ENCODE peak calls at places on chromosome 17, in seven cellular contexts. Q is prostate gland, P is psoas muscle, O is fibroblast of mammary gland, K is lower lobe of right lung, I is GM12865, H is endodermal cell. G is an unnamed sample.

GRCh38 chr17:73359987-73360410 is 48.2 kb upstream of the CDC42EP4 start:
- DNase-seq in Q (peak), P (no peak), O (no peak), K (peak), I (no peak), H (peak), G (no peak)

GRCh38 chr17:19342611-19343255 is 19.8 kb downstream of the B9D1 start:
- DNase-seq in Q (no peak), P (peak), O (no peak), K (no peak), I (no peak), H (peak), G (no peak)

GRCh38 chr17:6796017-6796886 is 20.2 kb downstream of the FBXO39 start:
- DNase-seq in Q (no peak), P (no peak), O (no peak), K (no peak), I (no peak), H (peak), G (peak)

GRCh38 chr17:2050246-2050866 is 4.5 kb upstream of the HIC1 start:
- DNase-seq in Q (peak), P (peak), O (peak), K (peak), I (peak), H (peak), G (peak)

GRCh38 chr17:7236808-7237207 is 2.4 kb downstream of the PHF23 start:
- DNase-seq in Q (no peak), P (no peak), O (no peak), K (no peak), I (no peak), H (no peak), G (no peak)

GRCh38 chr17:55845385-55845784 is 94.5 kb downstream of the PCTP start:
- DNase-seq in Q (peak), P (peak), O (peak), K (peak), I (peak), H (peak), G (peak)

GRCh38 chr17:77231076-77231871 is 90.5 kb downstream of the SEC14L1 start:
- DNase-seq in Q (no peak), P (no peak), O (no peak), K (peak), I (no peak), H (no peak), G (no peak)

GRCh38 chr17:81867123-81867951 is 3.8 kb downstream of the ARHGDIA start:
- DNase-seq in Q (no peak), P (no peak), O (peak), K (no peak), I (peak), H (peak), G (peak)

GRCh38 chr17:41308918-41309359 is at the start of gene KRTAP16-1:
- DNase-seq in Q (no peak), P (no peak), O (no peak), K (no peak), I (no peak), H (no peak), G (no peak)

GRCh38 chr17:77884019-77884418 is 74.5 kb upstream of the TNRC6C start:
- DNase-seq in Q (no peak), P (peak), O (no peak), K (peak), I (no peak), H (peak), G (no peak)

GRCh38 chr17:34979153-34979552 is 1.2 kb upstream of the LIG3 start:
- DNase-seq in Q (no peak), P (no peak), O (no peak), K (no peak), I (no peak), H (no peak), G (no peak)

GRCh38 chr17:72972263-72972951 is 120.1 kb downstream of the SLC39A11 start:
- DNase-seq in Q (no peak), P (no peak), O (no peak), K (no peak), I (no peak), H (peak), G (no peak)

GRCh38 chr17:63701477-63702222 is 1.7 kb upstream of the LIMD2 start:
- DNase-seq in Q (no peak), P (no peak), O (no peak), K (peak), I (peak), H (peak), G (no peak)

GRCh38 chr17:12406623-12407228 is 259.0 kb upstream of the MYOCD start:
- DNase-seq in Q (no peak), P (no peak), O (peak), K (no peak), I (no peak), H (peak), G (peak)

GRCh38 chr17:42387663-42388380 is 420 bp downstream of the STAT3 start:
- DNase-seq in Q (peak), P (peak), O (no peak), K (peak), I (no peak), H (peak), G (no peak)

GRCh38 chr17:283911-284675 is 68.5 kb downstream of the RPH3AL start:
- DNase-seq in Q (no peak), P (no peak), O (no peak), K (peak), I (no peak), H (no peak), G (no peak)

GRCh38 chr17:65278050-65278819 is 141.1 kb downstream of the RGS9 start:
- DNase-seq in Q (peak), P (no peak), O (peak), K (peak), I (peak), H (peak), G (peak)

GRCh38 chr17:28900986-28901726 is 1.7 kb downstream of the DHRS13 start:
- DNase-seq in Q (no peak), P (no peak), O (no peak), K (no peak), I (no peak), H (peak), G (no peak)

GRCh38 chr17:54903375-54903774 is 2.7 kb downstream of the TOM1L1 start:
- DNase-seq in Q (peak), P (peak), O (peak), K (peak), I (no peak), H (no peak), G (peak)

GRCh38 chr17:74779948-74780400 is 3.8 kb upstream of the NAT9 start:
- DNase-seq in Q (no peak), P (peak), O (no peak), K (peak), I (peak), H (no peak), G (no peak)

GRCh38 chr17:42118545-42118944 is 2.6 kb downstream of the KAT2A start:
- DNase-seq in Q (no peak), P (no peak), O (peak), K (no peak), I (peak), H (peak), G (no peak)

GRCh38 chr17:2056221-2057129 is 1.6 kb downstream of the HIC1 start:
- DNase-seq in Q (no peak), P (peak), O (no peak), K (peak), I (peak), H (peak), G (peak)

GRCh38 chr17:10149573-10150399 is 48.6 kb downstream of the GAS7 start:
- DNase-seq in Q (no peak), P (no peak), O (peak), K (no peak), I (peak), H (no peak), G (peak)

GRCh38 chr17:42214156-42214555 is 19.9 kb upstream of the GHDC start:
- DNase-seq in Q (no peak), P (no peak), O (no peak), K (no peak), I (no peak), H (no peak), G (no peak)

GRCh38 chr17:40443988-40444899 is 994 bp downstream of the IGFBP4 start:
- DNase-seq in Q (no peak), P (no peak), O (peak), K (no peak), I (no peak), H (peak), G (no peak)

GRCh38 chr17:15882777-15883176 is 62.2 kb upstream of the ADORA2B start:
- DNase-seq in Q (no peak), P (no peak), O (no peak), K (no peak), I (no peak), H (no peak), G (no peak)

GRCh38 chr17:41647940-41648410 is 23.6 kb upstream of the KRT17 start:
- DNase-seq in Q (peak), P (peak), O (peak), K (peak), I (peak), H (peak), G (peak)

GRCh38 chr17:49635121-49635520 is 42.8 kb downstream of the SPOP start:
- DNase-seq in Q (no peak), P (no peak), O (no peak), K (no peak), I (no peak), H (no peak), G (no peak)

GRCh38 chr17:5100832-5101231 is 10.8 kb downstream of the ZNF232 start:
- DNase-seq in Q (no peak), P (no peak), O (no peak), K (no peak), I (no peak), H (no peak), G (no peak)

GRCh38 chr17:37327341-37328090 is 48.3 kb upstream of the C17orf78 start:
- DNase-seq in Q (no peak), P (no peak), O (peak), K (no peak), I (no peak), H (peak), G (peak)

GRCh38 chr17:64326420-64327054 is 63.5 kb upstream of the TEX2 start:
- DNase-seq in Q (peak), P (peak), O (peak), K (peak), I (peak), H (no peak), G (peak)

GRCh38 chr17:60107526-60108257 is 29.0 kb upstream of the HEATR6 start:
- DNase-seq in Q (peak), P (no peak), O (peak), K (no peak), I (no peak), H (peak), G (peak)

GRCh38 chr17:50908860-50909764 is 43.0 kb upstream of the TOB1 start:
- DNase-seq in Q (peak), P (peak), O (no peak), K (peak), I (no peak), H (peak), G (no peak)
- H3K4me3 ChIP-seq in Q (no peak), P (no peak), O (no peak), K (no peak), I (no peak), H (no peak), G (no peak)

GRCh38 chr17:48153711-48154642 is 46.4 kb downstream of the SNX11 start:
- DNase-seq in Q (no peak), P (no peak), O (peak), K (no peak), I (peak), H (peak), G (peak)
- TF ChIP-seq CTCF in Q (no peak), P (no peak), O (peak), K (peak), I (peak), H (peak), G (peak)

DNA sequence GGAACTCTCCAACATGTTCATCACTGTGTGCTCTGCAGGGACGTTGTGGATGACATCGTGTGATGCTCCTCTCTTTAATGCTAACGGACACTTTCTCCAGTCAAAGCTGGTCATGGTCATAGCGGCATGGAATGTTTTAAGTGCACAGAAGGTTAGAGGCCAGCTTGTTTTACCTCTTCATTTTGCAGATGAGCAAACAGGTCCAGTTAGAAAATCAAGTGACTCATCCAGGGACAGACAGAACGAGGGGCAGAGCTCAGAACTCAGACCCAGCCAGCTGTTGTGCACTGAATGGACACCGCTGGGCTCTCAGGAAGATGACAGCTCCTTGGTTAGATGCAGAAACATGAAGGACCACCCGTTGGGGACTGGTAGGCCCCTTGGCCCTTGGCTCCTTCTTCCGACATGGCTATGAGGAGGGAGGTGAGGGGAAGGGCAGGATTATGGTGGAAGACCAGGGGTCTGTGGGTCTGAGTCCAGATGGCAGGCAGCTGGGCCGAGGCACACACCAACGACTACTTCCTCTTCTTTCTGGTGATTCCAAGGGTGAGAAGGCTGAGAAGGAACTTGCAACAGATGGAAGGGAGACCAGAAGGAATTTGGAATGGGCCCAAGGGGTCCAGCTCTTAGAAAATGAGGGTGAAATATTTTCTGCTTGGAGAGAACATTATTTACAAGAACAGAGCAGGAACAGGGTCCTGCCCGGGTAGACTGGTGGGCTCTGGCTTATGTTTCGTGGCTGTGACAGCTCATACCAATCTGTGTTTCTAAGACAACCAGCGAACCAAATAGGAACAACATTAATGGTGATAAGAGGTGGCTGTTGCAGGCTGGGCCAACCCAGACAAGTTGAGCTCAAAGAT is 36.8 kb downstream of the CCDC42 start:
- DNase-seq in Q (no peak), P (no peak), O (peak), K (no peak), I (no peak), H (peak), G (no peak)
- H3K4me3 ChIP-seq in Q (no peak), P (no peak), O (no peak), K (no peak), I (no peak), H (no peak), G (no peak)

DNA sequence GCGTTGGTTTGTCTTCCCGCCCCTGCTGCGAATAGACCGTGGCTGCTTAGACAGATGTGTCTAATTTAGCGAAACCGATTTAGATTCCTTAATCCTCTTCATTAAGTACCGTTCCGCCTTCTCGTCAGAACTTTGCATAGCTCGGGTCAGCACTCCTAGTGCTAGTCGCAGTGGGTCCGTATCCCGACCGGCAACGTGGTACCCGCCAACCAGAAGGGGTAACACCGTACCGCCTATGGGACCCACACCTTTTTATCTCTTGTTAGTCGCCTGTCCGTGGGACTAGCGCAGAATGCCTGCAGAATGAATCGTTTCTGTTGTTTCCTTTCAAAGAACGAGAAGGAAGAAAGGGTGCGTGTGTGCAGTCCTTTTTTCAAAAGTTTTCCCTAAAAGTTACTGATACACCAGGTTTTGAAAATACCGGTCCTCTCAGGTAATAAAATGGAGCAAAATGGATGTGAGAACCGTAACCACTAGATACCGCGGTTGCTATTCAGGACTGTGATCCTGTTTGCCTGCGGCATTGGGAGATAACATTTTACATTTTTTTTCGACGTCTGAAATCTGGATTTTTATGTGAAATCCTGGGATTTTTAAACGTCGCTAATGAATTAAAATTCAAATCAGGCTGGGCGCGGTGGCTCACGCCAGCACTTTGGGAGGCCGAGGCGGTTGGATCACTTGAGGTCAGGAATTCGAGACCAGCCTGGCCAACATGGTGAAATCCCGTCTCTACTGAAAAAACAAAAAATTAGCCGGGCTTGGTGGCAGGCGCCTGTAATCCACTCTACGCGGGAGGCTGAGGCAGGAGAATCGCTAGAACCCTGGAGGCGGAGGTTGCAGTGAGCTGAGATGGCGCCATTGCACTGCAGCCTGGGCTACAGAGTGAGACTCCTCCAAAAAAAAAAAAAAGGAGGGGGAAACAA is 998 bp upstream of the SRSF1 start:
- DNase-seq in Q (no peak), P (no peak), O (no peak), K (no peak), I (no peak), H (peak), G (no peak)
- TF ChIP-seq CTCF in Q (no peak), P (no peak), O (no peak), K (no peak), I (no peak), H (peak), G (no peak)

DNA sequence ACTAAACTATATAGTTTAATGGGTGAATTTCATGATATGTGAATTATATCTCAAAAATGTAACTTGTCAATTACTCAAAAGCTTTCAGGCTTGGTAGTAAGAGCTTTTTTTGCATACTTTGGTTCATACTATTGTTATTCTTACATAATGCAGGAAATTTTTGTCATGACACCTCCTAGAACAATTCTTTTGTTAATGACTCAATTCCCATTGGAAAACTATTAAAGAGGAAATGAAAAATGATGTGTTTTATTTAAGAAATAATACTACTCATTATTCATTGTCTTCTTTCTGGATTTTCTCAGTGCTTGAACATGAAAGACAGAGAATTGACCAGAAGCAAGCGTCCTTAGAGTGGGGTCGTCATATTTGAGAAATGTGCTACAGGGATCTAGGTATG is 196.4 kb upstream of the KCNJ16 start:
- DNase-seq in Q (no peak), P (no peak), O (no peak), K (no peak), I (no peak), H (no peak), G (peak)
- H3K4me3 ChIP-seq in Q (no peak), P (no peak), O (no peak), K (no peak), I (no peak), H (no peak), G (no peak)

GRCh38 chr17:61409301-61410099 is 9.9 kb downstream of the TBX2 start:
- DNase-seq in Q (peak), P (peak), O (peak), K (peak), I (peak), H (peak), G (peak)
- TF ChIP-seq CTCF in Q (peak), P (peak), O (no peak), K (peak), I (peak), H (peak), G (peak)

DNA sequence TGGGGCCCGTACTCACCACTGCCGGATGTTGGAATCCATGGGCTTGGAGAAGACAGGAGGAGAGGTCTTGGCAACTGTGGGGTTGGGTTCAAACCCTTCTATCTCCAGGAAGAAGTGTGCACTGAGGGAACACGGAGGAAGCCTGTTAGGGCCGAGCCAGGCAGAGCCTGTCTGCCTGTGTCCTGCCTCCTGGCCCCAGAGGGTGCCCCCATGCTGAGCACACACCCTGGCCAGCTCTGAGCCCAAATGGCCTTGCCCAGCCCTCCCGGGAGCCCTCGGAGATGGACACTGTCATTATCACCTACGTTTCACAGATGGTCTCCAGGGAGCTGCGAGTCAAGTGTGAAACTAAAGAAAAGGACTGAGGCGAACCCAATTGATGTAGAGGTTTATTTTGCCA is 12.5 kb downstream of the TRPV3 start:
- DNase-seq in Q (no peak), P (no peak), O (no peak), K (no peak), I (no peak), H (peak), G (no peak)
- H3K4me3 ChIP-seq in Q (no peak), P (no peak), O (no peak), K (no peak), I (no peak), H (no peak), G (no peak)

GRCh38 chr17:80219777-80220708 is at the start of the genes SGSH and SLC26A11:
- DNase-seq in Q (peak), P (peak), O (peak), K (peak), I (peak), H (peak), G (peak)
- TF ChIP-seq CTCF in Q (no peak), P (peak), O (no peak), K (no peak), I (no peak), H (no peak), G (no peak)

G was measured in AG10803.